ENCODE peak calls at places on chromosomes 5 and 9, in eight cellular contexts. P is spleen, F is A673, B is upper lobe of right lung, D is heart left ventricle, E is kidney epithelial cell, V is K562, K is right cardiac atrium. O is an unnamed sample.

GRCh38 chr9:9214052-9214451 is 1398.8 kb downstream of the PTPRD start:
- DNase-seq in P (no peak), F (no peak), B (no peak), D (no peak), E (no peak), V (no peak), K (no peak), O (no peak)

GRCh38 chr5:140147460-140147859 is 21.7 kb downstream of the IGIP start:
- DNase-seq in P (no peak), F (no peak), B (no peak), D (no peak), E (no peak), V (no peak), K (no peak), O (no peak)

GRCh38 chr5:179285236-179285635 is 60.0 kb downstream of the ADAMTS2 start:
- DNase-seq in P (peak; percentile 63), F (no peak), B (peak; percentile 69), D (peak; percentile 72), E (no peak), V (no peak), K (peak; percentile 90), O (no peak)

GRCh38 chr9:83511051-83511450 is 27.1 kb downstream of the FRMD3 start:
- DNase-seq in P (no peak), F (no peak), B (no peak), D (no peak), E (no peak), V (no peak), K (no peak), O (peak; percentile 56)

GRCh38 chr9:103471241-103471640 is 476.1 kb downstream of the CYLC2 start:
- DNase-seq in P (no peak), F (no peak), B (no peak), D (no peak), E (no peak), V (no peak), K (no peak), O (no peak)

GRCh38 chr9:70113403-70114022 is 69.9 kb downstream of the MAMDC2 start:
- DNase-seq in P (no peak), F (peak; percentile 60), B (no peak), D (peak; percentile 43), E (no peak), V (peak; percentile 42), K (peak; percentile 59), O (peak; percentile 86)

GRCh38 chr5:118529361-118530154 is 458.8 kb downstream of the DTWD2 start:
- DNase-seq in P (no peak), F (no peak), B (no peak), D (peak; percentile 53), E (no peak), V (no peak), K (peak; percentile 66), O (no peak)

GRCh38 chr9:127132921-127133647 is 10.6 kb upstream of the ANGPTL2 start:
- DNase-seq in P (no peak), F (no peak), B (peak; percentile 75), D (no peak), E (no peak), V (no peak), K (no peak), O (no peak)

GRCh38 chr9:72203205-72203803 is 54.1 kb downstream of the GDA start:
- DNase-seq in P (no peak), F (peak; percentile 67), B (no peak), D (no peak), E (no peak), V (peak; percentile 32), K (no peak), O (peak; percentile 25)

GRCh38 chr5:91219141-91219802 is 163.8 kb downstream of the ARRDC3 start:
- DNase-seq in P (no peak), F (peak; percentile 33), B (no peak), D (no peak), E (no peak), V (peak; percentile 30), K (no peak), O (peak; percentile 81)

GRCh38 chr9:108776920-108777650 is 78.7 kb downstream of the ACTL7B start:
- DNase-seq in P (no peak), F (no peak), B (no peak), D (no peak), E (peak; percentile 56), V (peak; percentile 16), K (no peak), O (peak; percentile 29)

GRCh38 chr5:95935553-95936100 is 26.0 kb downstream of the ELL2 start:
- DNase-seq in P (no peak), F (no peak), B (no peak), D (no peak), E (no peak), V (no peak), K (no peak), O (no peak)

GRCh38 chr9:115127191-115127817 is 9.3 kb upstream of the TNC start:
- DNase-seq in P (no peak), F (peak; percentile 62), B (no peak), D (no peak), E (no peak), V (no peak), K (no peak), O (peak; percentile 59)

GRCh38 chr5:108521841-108522506 is 140.1 kb upstream of the FBXL17 start:
- DNase-seq in P (no peak), F (peak; percentile 82), B (no peak), D (no peak), E (peak; percentile 1), V (peak; percentile 73), K (no peak), O (peak; percentile 78)

DNA sequence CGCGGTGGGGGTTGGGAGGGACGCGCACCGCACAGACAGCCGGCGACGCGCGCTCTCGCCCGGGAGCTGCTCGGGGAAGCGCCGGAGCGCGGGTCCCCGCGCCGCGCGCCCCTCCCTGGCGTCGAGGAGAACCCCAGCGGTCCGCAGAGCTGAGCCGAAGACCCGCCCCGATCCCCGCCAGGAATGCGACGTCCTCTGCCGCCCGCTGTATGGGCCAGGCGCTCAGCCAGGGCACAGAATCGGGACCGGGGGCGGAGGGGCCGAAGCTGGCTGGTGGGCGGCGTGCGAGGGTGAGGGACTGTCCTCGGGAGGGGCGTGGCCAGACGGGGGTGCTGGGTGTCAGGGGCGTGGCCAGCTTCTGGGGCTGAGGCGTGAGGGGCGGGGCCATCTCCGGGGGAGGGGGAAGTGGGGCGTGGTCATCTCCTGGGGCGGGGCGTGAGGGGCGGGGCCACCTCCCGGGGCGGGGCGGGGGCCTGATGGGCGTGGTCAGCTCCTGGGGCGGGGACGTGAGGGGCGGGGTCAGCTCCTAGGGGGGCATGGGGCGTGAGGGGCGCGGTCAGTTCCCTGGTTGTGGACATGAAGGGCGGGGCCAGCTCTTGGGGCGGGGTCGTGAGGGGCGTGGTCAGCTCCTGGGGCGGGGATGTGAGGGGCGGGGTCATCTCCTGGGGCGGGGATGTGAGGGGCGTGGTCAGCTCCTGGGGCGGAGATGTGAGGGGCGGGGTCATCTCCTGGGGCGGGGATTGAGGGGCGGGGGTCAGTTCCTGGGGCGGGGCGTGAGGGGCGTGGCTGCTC is 965 bp downstream of the PTGDS start:
- DNase-seq in P (peak; percentile 87), F (peak; percentile 79), B (peak; percentile 88), D (peak; percentile 88), E (no peak), V (peak; percentile 89), K (peak; percentile 87), O (peak; percentile 61)
- H3K4me3 ChIP-seq in P (peak overlapping the region; percentile 29), F (peak overlapping the region; percentile 50), B (peak overlapping the region; percentile 55), D (peak overlapping the region; percentile 63), E (peak overlapping the region; percentile 37), V (peak overlapping the region; percentile 54), K (peak overlapping the region; percentile 33), O (peak overlapping the region; percentile 46)

GRCh38 chr9:131282688-131283422 is 6.5 kb upstream of the FAM78A start:
- DNase-seq in P (no peak), F (no peak), B (no peak), D (peak; percentile 37), E (no peak), V (peak; percentile 41), K (peak; percentile 43), O (no peak)
- H3K4me3 ChIP-seq in P (peak overlapping the region; percentile 6), F (peak overlapping the region; percentile 43), B (peak overlapping the region; percentile 14), D (peak overlapping the region; percentile 29), E (no peak overlapping the region), V (peak overlapping the region; percentile 4), K (peak overlapping the region; percentile 13), O (no peak overlapping the region)

GRCh38 chr9:78927099-78927940 is 630.4 kb downstream of the PSAT1 start:
- DNase-seq in P (no peak), F (no peak), B (no peak), D (no peak), E (no peak), V (no peak), K (no peak), O (peak; percentile 31)

GRCh38 chr9:78919701-78920100 is 622.8 kb downstream of the PSAT1 start:
- DNase-seq in P (no peak), F (no peak), B (no peak), D (no peak), E (no peak), V (no peak), K (no peak), O (no peak)

GRCh38 chr9:78918976-78919375 is 622.1 kb downstream of the PSAT1 start:
- DNase-seq in P (no peak), F (peak; percentile 66), B (no peak), D (no peak), E (no peak), V (no peak), K (no peak), O (peak; percentile 42)

GRCh38 chr9:78921341-78921740 is 624.4 kb downstream of the PSAT1 start:
- DNase-seq in P (no peak), F (no peak), B (no peak), D (no peak), E (no peak), V (no peak), K (no peak), O (peak; percentile 60)

DNA sequence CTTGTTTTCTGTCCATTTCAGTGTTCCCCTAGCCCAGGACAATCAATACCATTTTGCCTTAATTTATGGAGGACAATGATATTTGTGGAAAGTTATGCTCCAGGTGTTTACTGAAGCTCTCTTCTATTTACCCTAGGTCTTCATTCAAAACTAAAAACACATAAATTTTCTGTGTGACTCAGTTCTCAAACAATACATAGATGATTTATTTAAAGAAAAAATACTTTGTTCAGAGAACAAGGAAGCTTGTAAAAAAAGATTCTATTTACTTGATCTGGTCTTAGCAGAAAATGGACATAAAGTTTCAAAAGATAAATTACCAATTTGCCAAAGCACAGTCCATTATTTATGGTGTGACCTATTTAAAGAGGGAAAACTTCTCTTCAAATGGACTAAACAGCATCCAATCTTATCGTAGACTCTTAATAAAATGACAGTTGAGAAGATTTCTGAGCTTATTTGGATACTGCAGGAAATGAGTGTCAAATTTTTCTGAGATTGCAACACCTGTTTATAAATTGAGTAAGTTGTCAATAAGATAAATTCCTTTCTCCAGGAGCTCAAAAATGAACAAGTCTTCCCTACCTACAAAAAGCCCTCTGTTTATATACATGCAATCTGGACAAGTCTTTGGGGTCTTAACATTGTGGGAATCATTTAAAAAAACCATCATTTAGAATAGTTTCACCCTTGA is 627.2 kb downstream of the PSAT1 start:
- DNase-seq in P (no peak), F (no peak), B (no peak), D (no peak), E (no peak), V (no peak), K (no peak), O (no peak)
- H3K4me3 ChIP-seq in P (no peak overlapping the region), F (no peak overlapping the region), B (no peak overlapping the region), D (no peak overlapping the region), E (no peak overlapping the region), V (no peak overlapping the region), K (no peak overlapping the region), O (no peak overlapping the region)

DNA sequence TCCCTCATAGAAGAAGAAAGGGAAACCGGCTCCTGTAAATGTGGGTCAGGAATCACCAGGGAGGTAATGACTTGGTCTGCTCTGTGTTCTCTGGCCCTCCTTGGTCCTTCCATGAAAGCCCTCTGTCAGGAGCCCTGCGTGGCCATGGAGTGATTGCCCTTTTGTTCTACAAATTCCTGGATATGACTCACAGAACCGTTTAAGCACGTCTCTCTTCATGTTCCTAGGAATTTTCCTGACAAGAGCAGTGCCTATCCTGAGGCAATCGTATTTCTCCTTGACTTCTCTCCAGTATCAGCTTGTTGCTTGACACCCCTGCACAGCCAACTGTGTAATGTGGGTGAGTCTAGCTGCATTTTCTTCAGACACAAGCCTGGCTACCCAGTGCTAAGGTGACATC is 274.4 kb upstream of the ZNF462 start:
- DNase-seq in P (no peak), F (no peak), B (no peak), D (no peak), E (peak; percentile 64), V (no peak), K (no peak), O (no peak)
- H3K4me3 ChIP-seq in P (no peak overlapping the region), F (no peak overlapping the region), B (no peak overlapping the region), D (no peak overlapping the region), E (no peak overlapping the region), V (no peak overlapping the region), K (no peak overlapping the region), O (no peak overlapping the region)